ENCODE peak calls at places on chromosomes 1 and 21, in ten cellular contexts. C, N, V, L, B, Z, E, W, M and P are unnamed samples.
A peak's percentile ranks its signal among the peaks of the same experiment; 100 is the strongest.

GRCh38 chr1:81731989-81732388 is 68.7 kb upstream of the ADGRL2 start:
- DNase-seq in E (no peak), W (no peak), B (no peak), N (no peak), C (no peak), L (peak; percentile 9), V (no peak), M (no peak), Z (no peak), P (no peak)

GRCh38 chr1:55196433-55197035 is 18.6 kb downstream of the USP24 start:
- DNase-seq in N (no peak), B (no peak), V (no peak), Z (no peak), L (no peak), M (peak; percentile 39), E (no peak), C (no peak), W (no peak), P (no peak)

GRCh38 chr1:35398739-35399138 is 130.2 kb downstream of the ZMYM4 start:
- DNase-seq in W (no peak), E (no peak), C (no peak), M (no peak), V (no peak), Z (no peak), B (no peak), L (no peak), N (no peak), P (no peak)

GRCh38 chr1:207145401-207146058 is 41.5 kb downstream of the C4BPA start:
- DNase-seq in V (no peak), E (no peak), B (no peak), L (no peak), C (no peak), Z (no peak), M (peak; percentile 67), W (no peak), N (no peak), P (no peak)

GRCh38 chr1:245997471-245998258 is 509.4 kb downstream of the SMYD3 start:
- DNase-seq in L (peak; percentile 29), B (no peak), V (peak; percentile 48), Z (peak; percentile 73), M (no peak), N (peak; percentile 37), W (no peak), E (no peak), C (peak; percentile 42), P (peak; percentile 48)

GRCh38 chr1:70436617-70437236 is 25.7 kb downstream of the CTH start:
- DNase-seq in L (no peak), V (no peak), E (no peak), C (no peak), M (peak; percentile 11), Z (no peak), B (peak; percentile 26), N (peak; percentile 68), W (no peak), P (peak; percentile 72)

GRCh38 chr1:170131984-170132383 is 13.8 kb upstream of the NTMT2 start:
- DNase-seq in C (no peak), L (no peak), N (no peak), Z (no peak), V (no peak), W (no peak), B (no peak), E (no peak), M (no peak), P (no peak)

GRCh38 chr21:45914321-45914845 is 67.2 kb upstream of the COL6A1 start:
- DNase-seq in E (no peak), V (no peak), M (no peak), Z (no peak), N (no peak), W (no peak), B (no peak), L (no peak), C (no peak), P (no peak)

GRCh38 chr1:74824497-74825107 is 91.7 kb downstream of the TYW3 start:
- DNase-seq in N (no peak), B (no peak), W (no peak), C (no peak), Z (no peak), V (no peak), M (no peak), L (no peak), E (no peak), P (no peak)

GRCh38 chr1:17601643-17602382 is 62.3 kb downstream of the ARHGEF10L start:
- DNase-seq in V (no peak), Z (no peak), M (peak; percentile 52), E (no peak), L (no peak), N (no peak), B (no peak), W (no peak), C (no peak), P (no peak)

GRCh38 chr1:153771841-153772593 is 3.2 kb upstream of the SLC27A3 start:
- DNase-seq in C (peak; percentile 27), Z (no peak), E (no peak), M (peak; percentile 57), B (no peak), L (peak; percentile 25), V (no peak), W (no peak), N (no peak), P (no peak)

DNA sequence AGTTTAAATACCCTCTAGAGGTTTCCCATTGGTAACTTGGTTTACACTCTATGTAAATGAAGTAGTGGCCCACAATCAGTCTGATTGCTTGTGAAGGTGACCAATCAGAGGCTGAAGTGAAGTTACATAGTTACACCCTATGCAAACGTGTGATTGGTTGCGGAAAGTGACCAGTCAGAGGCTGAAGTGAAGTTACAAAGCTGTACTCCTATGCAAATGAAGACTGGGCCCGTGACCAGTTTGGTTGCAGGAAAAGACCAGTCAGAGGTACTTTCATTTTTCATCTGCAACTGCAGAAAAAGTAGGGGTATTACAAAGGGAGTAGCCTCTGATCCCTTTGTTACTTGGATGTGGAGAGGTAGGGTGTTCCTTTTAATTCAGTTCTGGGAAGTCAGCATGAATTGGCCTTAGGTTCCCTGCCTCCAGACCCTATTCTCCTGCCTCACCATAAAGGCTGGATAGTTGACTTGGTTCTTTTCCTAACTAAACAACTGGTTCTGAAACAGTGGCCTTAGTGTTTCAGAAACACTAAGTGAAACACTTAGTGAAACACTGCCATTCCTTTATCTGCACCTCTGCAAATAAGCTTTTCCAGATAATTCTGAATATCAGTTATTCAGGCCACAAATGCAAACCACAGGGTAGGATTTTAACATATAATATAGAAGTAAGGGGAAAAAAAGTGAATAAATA is 39.3 kb downstream of the MAGI3 start:
- DNase-seq in Z (no peak), B (no peak), V (peak; percentile 10), C (no peak), W (no peak), M (no peak), E (no peak), N (peak; percentile 25), L (peak; percentile 29), P (no peak)
- H3K4me3 ChIP-seq in Z (no peak overlapping the region), B (no peak overlapping the region), V (no peak overlapping the region), C (no peak overlapping the region), W (no peak overlapping the region), M (no peak overlapping the region), E (no peak overlapping the region), N (no peak overlapping the region), L (no peak overlapping the region), P (no peak overlapping the region)

GRCh38 chr1:21669287-21670058 is at the start of gene RAP1GAP:
- DNase-seq in W (peak; percentile 63), L (no peak), N (no peak), C (peak; percentile 78), B (no peak), M (peak; percentile 58), Z (peak; percentile 46), V (no peak), E (no peak), P (no peak)
- H3K4me3 ChIP-seq in W (peak within 1 kb of the TSS; percentile 46), L (peak within 1 kb of the TSS; percentile 45), N (no peak within 1 kb of the TSS), C (peak within 1 kb of the TSS; percentile 27), B (peak within 1 kb of the TSS; percentile 36), M (peak within 1 kb of the TSS; percentile 55), Z (peak within 1 kb of the TSS; percentile 41), V (no peak within 1 kb of the TSS), E (peak within 1 kb of the TSS; percentile 51), P (peak within 1 kb of the TSS; percentile 32)

DNA sequence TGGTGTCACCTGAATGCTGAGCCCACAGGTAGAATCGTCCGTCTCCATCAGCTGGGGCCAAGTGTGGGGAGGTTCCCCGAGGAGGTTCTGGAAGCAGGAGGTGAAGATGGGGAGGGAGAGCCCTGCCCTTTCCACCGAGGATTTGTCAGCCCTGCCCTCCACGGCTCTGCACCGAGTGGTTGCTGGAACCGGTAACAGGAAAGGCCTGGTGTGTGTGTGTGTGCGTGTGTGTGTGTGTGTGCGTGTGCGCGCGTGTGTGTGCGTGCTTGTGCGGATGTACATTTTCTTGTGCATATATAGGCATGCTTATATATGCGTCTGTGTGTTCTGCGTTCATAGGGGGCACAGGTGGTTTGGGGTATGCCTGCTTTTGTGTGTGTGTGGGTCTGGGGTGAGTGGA is 3.5 kb downstream of the NBL1 start:
- DNase-seq in L (no peak), Z (peak; percentile 42), M (no peak), B (no peak), N (no peak), E (no peak), C (no peak), V (no peak), W (no peak), P (peak; percentile 42)
- H3K4me3 ChIP-seq in L (no peak overlapping the region), Z (peak overlapping the region; percentile 12), M (no peak overlapping the region), B (no peak overlapping the region), N (peak overlapping the region; percentile 78), E (no peak overlapping the region), C (no peak overlapping the region), V (peak overlapping the region; percentile 82), W (peak overlapping the region; percentile 67), P (no peak overlapping the region)

GRCh38 chr1:46128336-46128735 is 4.1 kb downstream of the PIK3R3 start:
- DNase-seq in W (no peak), V (no peak), L (peak; percentile 21), Z (no peak), M (no peak), E (no peak), N (peak; percentile 17), C (no peak), B (no peak), P (no peak)
- H3K4me3 ChIP-seq in W (peak overlapping the region; percentile 76), V (no peak overlapping the region), L (no peak overlapping the region), Z (no peak overlapping the region), M (no peak overlapping the region), E (no peak overlapping the region), N (no peak overlapping the region), C (no peak overlapping the region), B (no peak overlapping the region), P (no peak overlapping the region)

GRCh38 chr1:223152399-223152798 is 9.4 kb upstream of the TLR5 start:
- DNase-seq in M (no peak), V (no peak), E (no peak), W (no peak), B (no peak), Z (no peak), L (no peak), N (no peak), C (no peak), P (no peak)

GRCh38 chr1:223155153-223155552 is 12.1 kb upstream of the TLR5 start:
- DNase-seq in M (no peak), W (no peak), C (no peak), V (no peak), Z (no peak), B (no peak), E (no peak), L (no peak), N (no peak), P (no peak)

GRCh38 chr1:223161321-223161720 is 18.3 kb upstream of the TLR5 start:
- DNase-seq in M (no peak), B (no peak), E (no peak), N (no peak), C (no peak), Z (no peak), V (no peak), L (no peak), W (no peak), P (no peak)

GRCh38 chr1:223153177-223154119 is 10.4 kb upstream of the TLR5 start:
- DNase-seq in B (no peak), E (no peak), C (no peak), V (no peak), Z (no peak), W (no peak), N (no peak), L (no peak), M (peak; percentile 93), P (no peak)

GRCh38 chr1:223156343-223156742 is 13.3 kb upstream of the TLR5 start:
- DNase-seq in Z (no peak), B (no peak), W (no peak), E (no peak), V (no peak), L (no peak), C (no peak), N (no peak), M (no peak), P (no peak)
- H3K4me3 ChIP-seq in Z (no peak overlapping the region), B (no peak overlapping the region), W (no peak overlapping the region), E (no peak overlapping the region), V (no peak overlapping the region), L (no peak overlapping the region), C (no peak overlapping the region), N (no peak overlapping the region), M (no peak overlapping the region), P (no peak overlapping the region)